ENCODE peak calls at places on chromosomes 3 and 15, in nine cellular contexts. T is AG09309; N is upper lobe of right lung; L is left ventricle myocardium inferior; W is neural crest cell; H is CD4-positive, alpha-beta T cell; O is HepG2; E is right lobe of liver; C is transverse colon. Q is an unnamed sample.

GRCh38 chr3:191441687-191442086 is 19.3 kb upstream of the PYDC2 start:
- DNase-seq in W (no peak), C (no peak), O (no peak), L (no peak), T (no peak), E (no peak), H (no peak), N (no peak), Q (no peak)

GRCh38 chr3:168862466-168862865 is 766.7 kb upstream of the GOLIM4 start:
- DNase-seq in E (no peak), L (no peak), O (no peak), C (peak; percentile 32), T (no peak), H (no peak), N (no peak), W (no peak), Q (no peak)

GRCh38 chr15:90829942-90830440 is 38.4 kb upstream of the FURIN start:
- DNase-seq in N (peak; percentile 72), W (no peak), O (no peak), L (no peak), E (no peak), H (no peak), T (no peak), C (no peak), Q (no peak)

GRCh38 chr3:156981005-156981404 is 154.9 kb downstream of the LEKR1 start:
- DNase-seq in E (no peak), L (no peak), W (no peak), O (no peak), C (no peak), N (no peak), T (no peak), H (no peak), Q (no peak)

GRCh38 chr3:141294848-141295247 is 63.2 kb downstream of the PXYLP1 start:
- DNase-seq in W (no peak), O (no peak), E (no peak), L (no peak), H (no peak), C (no peak), N (no peak), T (no peak), Q (no peak)

GRCh38 chr3:177589921-177590336 is 392.6 kb upstream of the TBL1XR1 start:
- DNase-seq in C (no peak), L (no peak), T (peak; percentile 85), N (no peak), H (no peak), E (no peak), W (no peak), O (peak; percentile 65), Q (peak; percentile 50)

GRCh38 chr15:77183066-77183465 is 112.2 kb upstream of the TSPAN3 start:
- DNase-seq in C (no peak), W (no peak), E (no peak), O (no peak), H (no peak), L (no peak), N (no peak), T (no peak), Q (no peak)

GRCh38 chr15:25768271-25768670 is 94.9 kb downstream of the ATP10A start:
- DNase-seq in N (no peak), T (no peak), H (no peak), E (no peak), W (no peak), O (no peak), C (no peak), L (no peak), Q (no peak)

GRCh38 chr15:83380682-83381081 is 66.5 kb upstream of the SH3GL3 start:
- DNase-seq in O (peak; percentile 37), L (peak; percentile 25), E (peak; percentile 55), T (peak; percentile 7), W (no peak), N (peak; percentile 70), H (no peak), C (peak; percentile 8), Q (peak; percentile 79)

GRCh38 chr15:73593278-73594074 is 39.7 kb downstream of the NPTN start:
- DNase-seq in C (no peak), O (no peak), L (no peak), E (no peak), H (no peak), T (no peak), W (no peak), N (no peak), Q (no peak)

GRCh38 chr15:71296032-71296686 is 180.9 kb downstream of the THSD4 start:
- DNase-seq in L (no peak), O (no peak), W (no peak), T (peak; percentile 63), H (no peak), N (no peak), E (no peak), C (peak; percentile 74), Q (peak; percentile 24)

GRCh38 chr3:69446402-69447072 is 60.6 kb upstream of the FRMD4B start:
- DNase-seq in L (no peak), C (no peak), H (no peak), E (no peak), T (no peak), O (no peak), W (no peak), N (no peak), Q (no peak)

GRCh38 chr3:137642831-137643230 is 121.3 kb upstream of the SOX14 start:
- DNase-seq in W (no peak), C (no peak), T (no peak), N (no peak), O (no peak), E (peak; percentile 39), L (no peak), H (no peak), Q (no peak)

GRCh38 chr3:51501833-51502561 is 2.2 kb upstream of the DCAF1 start:
- DNase-seq in T (peak; percentile 27), E (peak; percentile 73), H (peak; percentile 81), C (peak; percentile 82), L (peak; percentile 76), W (peak; percentile 87), N (peak; percentile 86), O (peak; percentile 68), Q (peak; percentile 80)

GRCh38 chr15:94229591-94230365 is 1.6 kb upstream of the MCTP2 start:
- DNase-seq in O (no peak), T (no peak), W (no peak), E (no peak), H (no peak), C (no peak), L (no peak), N (no peak), Q (no peak)

GRCh38 chr15:93378547-93378946 is 289.5 kb upstream of the RGMA start:
- DNase-seq in L (no peak), N (no peak), E (no peak), W (no peak), C (no peak), T (no peak), H (no peak), O (no peak), Q (no peak)

GRCh38 chr3:156174229-156174847 is 54.0 kb downstream of the KCNAB1 start:
- DNase-seq in T (no peak), L (no peak), C (no peak), N (no peak), W (no peak), H (no peak), O (peak; percentile 8), E (no peak), Q (no peak)

GRCh38 chr3:101848326-101848725 is 988 bp upstream of the NFKBIZ start:
- DNase-seq in L (no peak), W (no peak), E (no peak), O (peak; percentile 92), N (no peak), H (no peak), T (no peak), C (no peak), Q (no peak)

GRCh38 chr3:19931767-19932188 is 2.2 kb downstream of the EFHB start:
- DNase-seq in O (no peak), N (no peak), E (no peak), T (no peak), C (no peak), H (no peak), W (no peak), L (no peak), Q (no peak)

GRCh38 chr15:88066758-88067157 is 189.8 kb downstream of the NTRK3 start:
- DNase-seq in C (no peak), O (no peak), W (no peak), T (no peak), H (no peak), E (no peak), L (no peak), N (no peak), Q (no peak)
- TF ChIP-seq CTCF in C (no peak), O (no peak), W (no peak), T (no peak), H (no peak), E (no peak), L (no peak), N (no peak), Q (no peak)

GRCh38 chr3:188978772-188979171 is 193.0 kb upstream of the TPRG1 start:
- DNase-seq in L (no peak), T (peak; percentile 35), N (no peak), W (no peak), H (no peak), O (peak; percentile 15), C (no peak), E (no peak), Q (no peak)
- TF ChIP-seq CTCF in L (no peak), T (no peak), N (no peak), W (no peak), H (no peak), O (no peak), C (no peak), E (no peak), Q (no peak)

GRCh38 chr15:55652909-55653495 is 64.9 kb upstream of the PYGO1 start:
- DNase-seq in L (no peak), C (no peak), N (no peak), E (no peak), T (no peak), O (no peak), H (no peak), W (no peak), Q (no peak)
- TF ChIP-seq CTCF in L (no peak), C (no peak), N (no peak), E (no peak), T (no peak), O (no peak), H (no peak), W (no peak), Q (no peak)

GRCh38 chr3:146640361-146640760 is 35.2 kb upstream of the PLSCR5 start:
- DNase-seq in L (no peak), O (no peak), N (no peak), E (no peak), W (no peak), C (no peak), T (no peak), H (no peak), Q (no peak)

GRCh38 chr3:146637871-146638270 is 32.7 kb upstream of the PLSCR5 start:
- DNase-seq in N (no peak), C (no peak), W (no peak), O (peak; percentile 91), E (no peak), L (no peak), T (no peak), H (no peak), Q (no peak)

GRCh38 chr3:146640955-146641867 is 36.1 kb upstream of the PLSCR5 start:
- DNase-seq in E (no peak), T (peak; percentile 7), W (no peak), H (no peak), O (peak; percentile 56), L (no peak), C (no peak), N (no peak), Q (peak; percentile 56)

GRCh38 chr3:146636881-146637280 is 31.7 kb upstream of the PLSCR5 start:
- DNase-seq in E (no peak), O (no peak), T (no peak), C (no peak), N (no peak), L (no peak), H (no peak), W (no peak), Q (no peak)

GRCh38 chr3:146638718-146639117 is 33.6 kb upstream of the PLSCR5 start:
- DNase-seq in T (no peak), W (no peak), E (no peak), H (no peak), C (no peak), L (no peak), N (no peak), O (no peak), Q (no peak)
- TF ChIP-seq CTCF in T (peak; percentile 37), W (peak; percentile 70), E (peak; percentile 41), H (no peak), C (peak; percentile 17), L (peak; percentile 30), N (peak; percentile 39), O (no peak), Q (peak; percentile 60)

Q was measured in Calu3.